ENCODE peak calls at places on chromosome 20, in ten cellular contexts. P is tibial artery, X is astrocyte of the cerebellum, B is epithelial cell of esophagus, R is pancreas, L is kidney epithelial cell, W is fibroblast of mammary gland, Z is lower leg skin, K is mammary epithelial cell, I is body of pancreas. U is an unnamed sample.

GRCh38 chr20:57595041-57596030 is 24.9 kb downstream of the ZBP1 start:
- DNase-seq in P (no peak), X (no peak), B (no peak), R (no peak), L (no peak), W (no peak), Z (no peak), K (no peak), I (no peak), U (no peak)

GRCh38 chr20:1825492-1825891 is 69.7 kb upstream of the SIRPA start:
- DNase-seq in P (no peak), X (no peak), B (peak), R (no peak), L (no peak), W (no peak), Z (no peak), K (peak), I (no peak), U (peak)

GRCh38 chr20:36832791-36833190 is 43.1 kb upstream of the TLDC2 start:
- DNase-seq in P (no peak), X (no peak), B (no peak), R (no peak), L (no peak), W (no peak), Z (no peak), K (no peak), I (no peak), U (no peak)

GRCh38 chr20:20606881-20607280 is 105.6 kb downstream of the RALGAPA2 start:
- DNase-seq in P (no peak), X (no peak), B (no peak), R (no peak), L (no peak), W (no peak), Z (no peak), K (no peak), I (no peak), U (no peak)

GRCh38 chr20:7772376-7772775 is 167.9 kb downstream of the HAO1 start:
- DNase-seq in P (no peak), X (no peak), B (peak), R (no peak), L (no peak), W (peak), Z (no peak), K (peak), I (peak), U (peak)

GRCh38 chr20:34312024-34312460 is 8.9 kb upstream of the AHCY start:
- DNase-seq in P (no peak), X (no peak), B (no peak), R (no peak), L (no peak), W (no peak), Z (no peak), K (no peak), I (no peak), U (no peak)

GRCh38 chr20:61083431-61083830 is 168.6 kb upstream of the CDH4 start:
- DNase-seq in P (no peak), X (no peak), B (no peak), R (no peak), L (no peak), W (no peak), Z (no peak), K (no peak), I (no peak), U (no peak)

GRCh38 chr20:56788671-56789610 is 159.8 kb downstream of the TFAP2C start:
- DNase-seq in P (no peak), X (no peak), B (no peak), R (no peak), L (no peak), W (peak), Z (no peak), K (peak), I (no peak), U (peak)

GRCh38 chr20:19974621-19975435 is 42.3 kb upstream of the NAA20 start:
- DNase-seq in P (peak), X (peak), B (peak), R (peak), L (peak), W (peak), Z (peak), K (peak), I (peak), U (peak)

GRCh38 chr20:46246527-46246926 is 61.8 kb downstream of the CDH22 start:
- DNase-seq in P (no peak), X (no peak), B (no peak), R (no peak), L (no peak), W (no peak), Z (no peak), K (no peak), I (peak), U (no peak)

GRCh38 chr20:24523661-24524060 is 54.2 kb downstream of the SYNDIG1 start:
- DNase-seq in P (no peak), X (no peak), B (no peak), R (no peak), L (no peak), W (no peak), Z (peak), K (no peak), I (no peak), U (no peak)
- TF ChIP-seq CTCF in P (no peak), X (no peak), B (no peak), R (no peak), L (no peak), W (no peak), Z (no peak), K (no peak), I (no peak), U (no peak)

DNA sequence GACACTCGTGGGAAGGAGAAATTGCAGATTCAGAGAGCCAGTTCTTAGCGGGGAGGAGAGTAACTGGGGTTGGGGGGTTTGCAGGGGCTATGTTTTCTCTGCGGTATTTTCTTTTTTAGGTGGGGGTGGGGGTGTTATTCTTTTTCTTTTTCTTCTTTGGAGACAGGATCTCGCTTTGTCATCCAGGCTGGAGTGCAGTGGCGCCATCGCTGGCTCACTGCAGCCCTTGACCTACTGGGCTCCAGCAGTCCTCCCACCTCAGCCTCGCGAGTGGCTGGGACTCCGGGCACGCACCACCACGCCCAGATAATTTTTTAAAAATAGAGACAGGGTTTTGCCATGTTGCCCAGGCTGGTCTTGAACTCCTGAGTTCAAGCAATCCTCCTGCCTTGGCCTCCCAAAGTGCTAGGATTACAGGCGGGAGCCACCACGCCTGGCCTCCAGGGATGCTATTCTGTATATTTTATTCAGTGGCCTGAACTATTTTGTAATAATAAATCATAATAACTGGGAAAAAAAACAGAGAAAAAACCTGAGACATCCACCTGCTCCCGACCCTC is 57.3 kb downstream of the UBE2V1 start:
- DNase-seq in P (no peak), X (no peak), B (no peak), R (no peak), L (no peak), W (no peak), Z (no peak), K (no peak), I (no peak), U (no peak)
- H3K4me3 ChIP-seq in P (no peak), X (no peak), B (no peak), R (no peak), L (no peak), W (no peak), Z (no peak), K (no peak), I (no peak), U (no peak)

GRCh38 chr20:51493346-51493791 is 49.1 kb downstream of the NFATC2 start:
- DNase-seq in P (no peak), X (no peak), B (no peak), R (no peak), L (no peak), W (no peak), Z (peak), K (no peak), I (no peak), U (no peak)

GRCh38 chr20:51492167-51493092 is 50.1 kb downstream of the NFATC2 start:
- DNase-seq in P (peak), X (no peak), B (no peak), R (peak), L (no peak), W (no peak), Z (peak), K (no peak), I (peak), U (peak)

GRCh38 chr20:51496964-51497363 is 45.6 kb downstream of the NFATC2 start:
- DNase-seq in P (no peak), X (no peak), B (no peak), R (no peak), L (no peak), W (no peak), Z (peak), K (no peak), I (no peak), U (no peak)

GRCh38 chr20:51495921-51496545 is 46.5 kb downstream of the NFATC2 start:
- DNase-seq in P (no peak), X (no peak), B (no peak), R (no peak), L (no peak), W (no peak), Z (peak), K (no peak), I (no peak), U (no peak)

GRCh38 chr20:51494241-51495110 is 48.0 kb downstream of the NFATC2 start:
- DNase-seq in P (no peak), X (no peak), B (no peak), R (no peak), L (no peak), W (no peak), Z (peak), K (no peak), I (no peak), U (no peak)
- TF ChIP-seq CTCF in P (no peak), X (no peak), B (no peak), R (no peak), L (no peak), W (no peak), Z (no peak), K (no peak), I (no peak), U (no peak)

DNA sequence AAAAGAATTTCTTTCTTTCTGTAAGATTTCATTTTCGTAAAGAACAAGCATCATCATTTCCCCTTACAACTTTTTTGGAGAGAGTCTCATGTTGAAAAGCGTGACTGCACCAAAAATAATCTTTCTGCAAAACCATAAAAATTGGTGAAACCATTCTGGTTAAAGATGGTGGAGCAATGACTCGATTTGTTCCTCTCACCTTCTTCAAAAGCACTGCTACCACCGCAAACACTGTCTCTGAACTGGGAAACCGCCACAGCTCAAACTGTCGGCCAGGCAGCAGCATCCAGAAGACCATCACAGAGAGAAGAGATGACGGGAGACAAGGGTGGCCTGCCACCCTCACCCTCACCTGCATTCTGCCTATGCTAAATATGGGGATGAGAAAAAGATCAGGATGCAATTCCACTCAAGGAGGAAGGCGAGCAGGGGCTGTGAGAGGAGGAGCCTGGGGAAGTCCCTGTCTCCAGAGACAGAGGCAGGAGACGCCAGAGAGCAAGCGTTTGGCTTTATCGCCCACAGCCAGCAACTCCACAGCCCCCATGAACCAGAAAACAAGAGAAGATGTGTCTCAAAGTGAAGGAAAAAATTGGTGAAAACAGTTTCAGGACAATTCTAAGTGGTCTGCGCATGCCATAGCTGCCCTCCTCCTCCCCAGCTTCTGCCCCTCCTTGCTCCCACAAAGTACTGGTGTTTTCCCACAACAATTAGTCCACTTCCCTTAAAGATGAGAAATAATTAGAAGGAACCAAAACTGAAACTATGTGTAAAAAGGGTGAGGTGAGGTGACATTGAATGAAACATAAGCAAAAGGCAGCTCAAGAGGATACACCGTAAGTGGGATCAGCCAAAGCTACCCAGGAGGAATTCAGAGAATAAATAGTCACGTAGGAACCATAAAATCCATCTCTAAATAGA is 255.5 kb downstream of the KIF16B start:
- DNase-seq in P (no peak), X (no peak), B (no peak), R (no peak), L (no peak), W (no peak), Z (no peak), K (no peak), I (no peak), U (no peak)
- H3K4me3 ChIP-seq in P (no peak), X (no peak), B (no peak), R (no peak), L (no peak), W (no peak), Z (no peak), K (no peak), I (no peak), U (no peak)

GRCh38 chr20:23032679-23033078 is 2.4 kb upstream of the SSTR4 start:
- DNase-seq in P (no peak), X (no peak), B (no peak), R (no peak), L (no peak), W (no peak), Z (no peak), K (no peak), I (no peak), U (no peak)
- TF ChIP-seq CTCF in P (no peak), X (no peak), B (no peak), R (no peak), L (no peak), W (no peak), Z (no peak), K (no peak), I (no peak), U (no peak)

DNA sequence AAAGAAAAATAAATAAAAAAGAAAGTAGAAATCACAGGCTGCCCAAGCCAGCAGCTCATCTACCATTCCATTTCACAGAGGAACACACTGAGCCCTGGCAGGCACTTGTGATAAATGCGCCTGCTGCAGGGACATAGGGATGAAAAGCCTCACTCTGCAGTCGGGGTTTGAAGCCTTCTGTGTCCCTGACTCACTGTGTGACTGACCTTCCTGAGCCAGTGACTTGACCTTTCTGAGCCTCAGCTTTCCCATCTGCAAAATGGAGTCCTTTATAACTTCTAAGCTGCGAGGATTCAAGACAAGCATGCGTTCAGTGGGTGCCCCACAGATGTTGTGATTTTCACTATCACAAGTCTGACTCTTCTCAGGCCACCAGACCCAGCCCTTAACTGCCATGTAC is 5.5 kb downstream of the TGM2 start:
- DNase-seq in P (peak), X (no peak), B (no peak), R (no peak), L (no peak), W (no peak), Z (no peak), K (no peak), I (no peak), U (no peak)
- H3K4me3 ChIP-seq in P (peak), X (no peak), B (no peak), R (no peak), L (no peak), W (no peak), Z (no peak), K (no peak), I (no peak), U (no peak)

GRCh38 chr20:21702001-21702400 is 3.5 kb upstream of the PAX1 start:
- DNase-seq in P (no peak), X (no peak), B (no peak), R (no peak), L (no peak), W (no peak), Z (no peak), K (no peak), I (no peak), U (no peak)

GRCh38 chr20:21698494-21699215 is 6.8 kb upstream of the PAX1 start:
- DNase-seq in P (no peak), X (no peak), B (no peak), R (no peak), L (no peak), W (no peak), Z (no peak), K (no peak), I (no peak), U (no peak)

GRCh38 chr20:21701171-21701876 is 4.1 kb upstream of the PAX1 start:
- DNase-seq in P (no peak), X (no peak), B (no peak), R (no peak), L (no peak), W (no peak), Z (no peak), K (no peak), I (no peak), U (no peak)

GRCh38 chr20:21702553-21703467 is 2.7 kb upstream of the PAX1 start:
- DNase-seq in P (no peak), X (no peak), B (no peak), R (peak), L (no peak), W (peak), Z (peak), K (peak), I (peak), U (peak)

GRCh38 chr20:21699216-21699508 is 6.3 kb upstream of the PAX1 start:
- DNase-seq in P (no peak), X (no peak), B (no peak), R (no peak), L (no peak), W (no peak), Z (no peak), K (no peak), I (no peak), U (no peak)
- TF ChIP-seq CTCF in P (no peak), X (no peak), B (no peak), R (no peak), L (no peak), W (no peak), Z (no peak), K (no peak), I (no peak), U (no peak)

U was measured in fibroblast of pulmonary artery.